ENCODE peak calls at places on chromosome 14, in seven cellular contexts. W, G, O, T, X, R and E are unnamed samples.

GRCh38 chr14:34498684-34499412 is 36.8 kb upstream of the SPTSSA start:
- DNase-seq in G (peak), T (peak), X (peak), W (peak), R (no peak), O (no peak), E (peak)

GRCh38 chr14:100020623-100021022 is 44.6 kb upstream of the EVL start:
- DNase-seq in W (no peak), O (no peak), X (no peak), T (no peak), R (no peak), G (no peak), E (no peak)

GRCh38 chr14:102988054-102988453 is 65.6 kb downstream of the AMN start:
- DNase-seq in X (peak), O (no peak), R (no peak), G (no peak), W (no peak), T (peak), E (no peak)

GRCh38 chr14:50946234-50946935 is 2.1 kb upstream of the PYGL start:
- DNase-seq in T (no peak), X (no peak), G (no peak), O (no peak), R (no peak), W (no peak), E (no peak)

GRCh38 chr14:75539562-75540478 is 17.6 kb downstream of the BATF start:
- DNase-seq in G (peak), R (no peak), W (no peak), O (no peak), X (no peak), T (no peak), E (no peak)

GRCh38 chr14:104253901-104254353 is 115.5 kb downstream of the KIF26A start:
- DNase-seq in O (peak), G (no peak), T (no peak), X (no peak), W (no peak), R (no peak), E (no peak)

GRCh38 chr14:100855256-100855930 is 29.5 kb downstream of the MEG3 start:
- DNase-seq in O (no peak), W (no peak), T (peak), G (no peak), R (no peak), X (no peak), E (no peak)

GRCh38 chr14:61671086-61671485 is 24.2 kb upstream of the HIF1A start:
- DNase-seq in X (no peak), G (no peak), O (no peak), R (no peak), W (no peak), T (no peak), E (no peak)

GRCh38 chr14:77007339-77007974 is 21.1 kb downstream of the IRF2BPL start:
- DNase-seq in R (no peak), O (no peak), X (peak), G (no peak), T (no peak), W (no peak), E (peak)
- H3K27ac ChIP-seq in R (no peak), O (peak), X (peak), G (no peak), T (peak), W (peak), E (peak)

GRCh38 chr14:67674139-67674479 is 323 bp downstream of the VTI1B start:
- DNase-seq in G (peak), X (peak), T (peak), O (peak), W (peak), R (no peak), E (peak)
- TF ChIP-seq CTCF in G (peak), X (no peak), T (no peak), O (no peak), W (no peak), R (peak), E (no peak)

DNA sequence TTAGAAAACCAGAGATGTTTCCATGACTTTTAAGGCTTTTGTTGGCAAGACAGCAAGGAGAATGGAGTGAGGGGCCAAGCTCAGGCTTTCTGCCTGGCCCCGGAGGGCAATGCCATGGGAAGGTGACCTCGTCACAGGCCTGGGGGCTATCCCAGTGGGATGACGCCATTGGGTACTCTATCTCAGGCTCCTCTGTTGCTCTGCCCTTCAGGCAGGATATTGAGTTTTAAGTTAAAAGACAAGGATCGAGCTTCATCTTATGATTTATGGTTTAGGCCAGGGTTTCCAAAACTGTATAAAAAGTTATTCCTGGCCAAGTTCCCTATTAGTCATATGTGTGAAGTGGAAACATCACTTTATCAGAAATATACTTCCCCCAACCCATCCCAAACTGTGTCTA is 127.8 kb downstream of the ZFP36L1 start:
- DNase-seq in T (no peak), R (no peak), G (no peak), X (no peak), W (no peak), O (peak), E (no peak)
- H3K27ac ChIP-seq in T (peak), R (no peak), G (no peak), X (no peak), W (peak), O (peak), E (no peak)

DNA sequence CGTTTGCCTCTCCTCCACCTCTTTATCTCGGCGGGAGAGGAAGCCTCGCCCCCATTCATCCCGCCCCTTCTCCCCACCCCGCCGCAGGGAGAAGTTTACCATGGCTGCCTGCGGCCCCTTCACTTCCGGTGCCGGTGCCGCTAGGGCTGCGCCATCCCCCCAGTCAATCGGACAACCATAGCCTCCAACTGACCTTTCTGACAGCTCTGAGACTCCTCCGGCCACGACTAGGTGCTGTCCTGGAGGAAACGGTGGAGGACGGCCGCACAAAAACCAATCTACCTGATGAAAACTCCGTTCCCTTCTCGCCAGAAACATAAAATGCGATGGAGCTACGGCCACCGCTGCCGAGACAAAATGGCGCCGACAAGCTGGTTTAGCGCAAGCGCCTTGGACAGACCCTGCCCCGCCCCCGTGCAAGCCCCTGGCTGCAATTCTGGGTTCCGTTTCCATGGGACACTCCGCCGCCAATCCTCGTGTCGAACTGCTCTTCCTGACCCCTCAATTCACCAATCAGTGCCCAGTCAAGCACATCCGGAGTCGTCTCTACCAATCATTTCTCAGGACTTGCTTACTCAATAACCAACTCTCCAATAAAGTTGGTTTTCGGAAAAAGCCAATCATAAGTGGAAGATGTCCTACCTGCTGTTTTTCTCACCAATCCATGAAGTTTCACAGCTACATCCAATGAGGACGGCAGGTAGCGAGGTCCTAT is 436 bp upstream of the ARID4A start:
- DNase-seq in O (peak), G (peak), X (peak), R (peak), W (peak), T (peak), E (peak)
- TF ChIP-seq CTCF in O (no peak), G (no peak), X (no peak), R (no peak), W (no peak), T (no peak), E (no peak)

DNA sequence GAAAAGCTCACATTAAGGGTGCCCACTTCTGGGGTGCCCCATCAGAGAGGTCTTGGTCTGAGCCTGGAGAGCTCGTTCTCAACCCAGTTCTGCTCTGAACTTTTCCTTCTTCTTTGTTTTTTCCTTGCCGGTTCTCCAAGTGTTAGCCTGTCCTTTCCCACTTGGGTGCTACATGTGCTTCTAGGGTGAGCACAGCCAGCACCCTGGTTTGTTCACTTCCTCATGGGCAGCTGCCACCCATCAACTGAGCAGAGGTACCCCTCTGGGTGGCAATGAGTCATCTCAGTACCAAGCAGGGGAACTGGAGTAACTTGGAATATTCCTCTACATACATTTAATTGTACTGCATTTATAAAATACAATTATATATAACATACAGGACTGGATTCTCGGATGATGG is 3.9 kb upstream of the SYNE3 start:
- DNase-seq in R (no peak), T (no peak), X (no peak), G (no peak), W (no peak), O (no peak), E (no peak)
- H3K27ac ChIP-seq in R (no peak), T (no peak), X (no peak), G (no peak), W (peak), O (peak), E (peak)

DNA sequence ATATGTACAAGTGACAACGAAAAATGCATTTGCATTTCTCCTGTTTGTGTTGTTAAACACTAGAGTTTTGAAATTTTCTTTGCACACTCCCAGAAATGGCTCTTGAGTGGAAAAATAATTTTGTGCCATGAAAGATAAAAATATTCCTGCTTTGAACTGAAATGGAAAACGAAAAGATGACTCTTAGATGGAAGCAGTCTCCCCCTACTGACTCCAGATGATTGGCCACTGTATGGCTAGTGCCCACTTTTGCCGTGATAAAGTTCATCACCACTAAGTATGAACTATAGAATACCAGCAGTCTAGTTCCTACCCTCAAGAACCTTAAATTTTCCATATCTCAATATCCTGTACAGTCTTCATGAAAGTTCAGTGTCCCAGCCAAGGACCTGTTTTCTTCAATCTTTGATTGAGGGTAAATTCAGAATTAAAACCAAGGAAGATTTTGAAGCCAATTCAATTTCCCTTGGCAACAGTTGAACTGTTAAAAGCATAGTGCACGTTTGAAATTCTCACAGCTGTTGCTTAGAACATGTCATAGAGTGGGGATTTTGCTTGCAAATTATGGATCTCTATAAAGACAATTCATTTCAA is 1.6 kb upstream of the PPP2R5E start:
- DNase-seq in O (no peak), R (no peak), G (no peak), T (peak), X (no peak), W (no peak), E (peak)
- TF ChIP-seq CTCF in O (no peak), R (peak), G (peak), T (peak), X (peak), W (no peak), E (peak)

GRCh38 chr14:36502558-36503508 is 17.2 kb downstream of the NKX2-1 start:
- DNase-seq in R (no peak), T (no peak), X (no peak), O (no peak), G (no peak), W (no peak), E (no peak)

GRCh38 chr14:36505193-36505815 is 14.7 kb downstream of the NKX2-1 start:
- DNase-seq in O (no peak), W (no peak), G (peak), T (no peak), R (no peak), X (no peak), E (no peak)

GRCh38 chr14:36504805-36505192 is 15.2 kb downstream of the NKX2-1 start:
- DNase-seq in X (no peak), T (no peak), W (no peak), R (no peak), O (no peak), G (peak), E (no peak)

GRCh38 chr14:36505892-36506731 is 13.9 kb downstream of the NKX2-1 start:
- DNase-seq in G (peak), R (no peak), X (no peak), W (no peak), O (no peak), T (no peak), E (no peak)

GRCh38 chr14:36503771-36504741 is 16.0 kb downstream of the NKX2-1 start:
- DNase-seq in W (no peak), R (no peak), O (no peak), T (no peak), X (no peak), G (peak), E (no peak)
- H3K27ac ChIP-seq in W (no peak), R (no peak), O (no peak), T (no peak), X (no peak), G (no peak), E (no peak)

GRCh38 chr14:106372870-106373657 is 846.7 kb downstream of the TMEM121 start:
- DNase-seq in R (no peak), W (peak), X (no peak), G (peak), O (no peak), T (peak), E (peak)
- TF ChIP-seq CTCF in R (no peak), W (peak), X (peak), G (peak), O (no peak), T (peak), E (peak)

GRCh38 chr14:24404814-24405213 is 6.0 kb downstream of the NYNRIN start:
- DNase-seq in X (no peak), O (no peak), W (no peak), T (no peak), G (no peak), R (no peak), E (no peak)
- H3K27ac ChIP-seq in X (no peak), O (no peak), W (peak), T (no peak), G (no peak), R (no peak), E (no peak)

GRCh38 chr14:76546426-76547221 is 170.7 kb downstream of the ESRRB start:
- DNase-seq in R (no peak), G (peak), T (peak), X (peak), W (no peak), O (no peak), E (peak)
- TF ChIP-seq CTCF in R (peak), G (peak), T (peak), X (peak), W (no peak), O (no peak), E (peak)